ENCODE peak calls at places on chromosomes 5 and 9, in five cellular contexts. One of them, this sample, is unnamed.
A peak's percentile ranks its signal among the peaks of the same experiment; 100 is the strongest.

GRCh38 chr5:131082034-131082550 is 83.0 kb downstream of the HINT1 start:
- DNase-seq in fibroblast of lung: no peak
- DNase-seq in psoas muscle: no peak
- DNase-seq in dorsolateral prefrontal cortex: no peak
- DNase-seq in upper lobe of left lung: no peak
- DNase-seq in this sample: no peak

GRCh38 chr9:126893079-126893478 is 21.5 kb upstream of the RALGPS1 start:
- DNase-seq in upper lobe of left lung: no peak
- DNase-seq in fibroblast of lung: no peak
- DNase-seq in dorsolateral prefrontal cortex: no peak
- DNase-seq in psoas muscle: no peak
- DNase-seq in this sample: no peak

GRCh38 chr5:158695595-158696330 is 404.0 kb downstream of the EBF1 start:
- DNase-seq in fibroblast of lung: peak; percentile 50
- DNase-seq in dorsolateral prefrontal cortex: peak; percentile 87
- DNase-seq in upper lobe of left lung: peak; percentile 73
- DNase-seq in psoas muscle: peak; percentile 78
- DNase-seq in this sample: peak; percentile 85

GRCh38 chr5:16311666-16312065 is 132.1 kb upstream of the MARCHF11 start:
- DNase-seq in psoas muscle: no peak
- DNase-seq in dorsolateral prefrontal cortex: no peak
- DNase-seq in upper lobe of left lung: no peak
- DNase-seq in fibroblast of lung: no peak
- DNase-seq in this sample: no peak

GRCh38 chr9:18730241-18730640 is 256.3 kb downstream of the ADAMTSL1 start:
- DNase-seq in dorsolateral prefrontal cortex: no peak
- DNase-seq in fibroblast of lung: no peak
- DNase-seq in psoas muscle: no peak
- DNase-seq in upper lobe of left lung: no peak
- DNase-seq in this sample: no peak

GRCh38 chr5:7372399-7372798 is 23.5 kb upstream of the ADCY2 start:
- DNase-seq in fibroblast of lung: no peak
- DNase-seq in psoas muscle: no peak
- DNase-seq in upper lobe of left lung: no peak
- DNase-seq in dorsolateral prefrontal cortex: no peak
- DNase-seq in this sample: no peak

GRCh38 chr9:5292141-5292540 is 12.4 kb downstream of the RLN2 start:
- DNase-seq in upper lobe of left lung: no peak
- DNase-seq in dorsolateral prefrontal cortex: no peak
- DNase-seq in fibroblast of lung: peak; percentile 65
- DNase-seq in psoas muscle: no peak
- DNase-seq in this sample: no peak

GRCh38 chr5:134111741-134112647 is 2.5 kb upstream of the TCF7 start:
- DNase-seq in dorsolateral prefrontal cortex: no peak
- DNase-seq in fibroblast of lung: peak; percentile 68
- DNase-seq in upper lobe of left lung: no peak
- DNase-seq in psoas muscle: no peak
- DNase-seq in this sample: no peak

GRCh38 chr5:84397385-84397784 is 12.7 kb upstream of the EDIL3 start:
- DNase-seq in upper lobe of left lung: no peak
- DNase-seq in psoas muscle: no peak
- DNase-seq in dorsolateral prefrontal cortex: no peak
- DNase-seq in fibroblast of lung: no peak
- DNase-seq in this sample: no peak

GRCh38 chr5:90518666-90519065 is 10.7 kb downstream of the LYSMD3 start:
- DNase-seq in dorsolateral prefrontal cortex: no peak
- DNase-seq in fibroblast of lung: peak; percentile 71
- DNase-seq in psoas muscle: no peak
- DNase-seq in upper lobe of left lung: no peak
- DNase-seq in this sample: no peak

GRCh38 chr9:91033802-91034201 is 232.2 kb downstream of the SYK start:
- DNase-seq in dorsolateral prefrontal cortex: no peak
- DNase-seq in fibroblast of lung: no peak
- DNase-seq in upper lobe of left lung: no peak
- DNase-seq in psoas muscle: no peak
- DNase-seq in this sample: no peak

GRCh38 chr5:131974622-131974955 is 29.1 kb upstream of the MEIKIN start:
- DNase-seq in fibroblast of lung: no peak
- DNase-seq in dorsolateral prefrontal cortex: no peak
- DNase-seq in upper lobe of left lung: no peak
- DNase-seq in psoas muscle: no peak
- DNase-seq in this sample: no peak

GRCh38 chr9:6787793-6788174 is 30.0 kb downstream of the KDM4C start:
- DNase-seq in dorsolateral prefrontal cortex: no peak
- DNase-seq in psoas muscle: no peak
- DNase-seq in upper lobe of left lung: no peak
- DNase-seq in fibroblast of lung: no peak
- DNase-seq in this sample: no peak

GRCh38 chr9:31574006-31574750 is 810.3 kb upstream of the ACO1 start:
- DNase-seq in fibroblast of lung: peak; percentile 40
- DNase-seq in upper lobe of left lung: no peak
- DNase-seq in psoas muscle: no peak
- DNase-seq in dorsolateral prefrontal cortex: no peak
- DNase-seq in this sample: no peak

GRCh38 chr5:172586118-172587060 is 54.7 kb upstream of the NEURL1B start:
- DNase-seq in fibroblast of lung: no peak
- DNase-seq in psoas muscle: no peak
- DNase-seq in dorsolateral prefrontal cortex: no peak
- DNase-seq in upper lobe of left lung: no peak
- DNase-seq in this sample: no peak

GRCh38 chr9:134055981-134056461 is 11.8 kb downstream of the BRD3 start:
- DNase-seq in psoas muscle: peak; percentile 96
- DNase-seq in fibroblast of lung: peak; percentile 82
- DNase-seq in upper lobe of left lung: peak; percentile 91
- DNase-seq in dorsolateral prefrontal cortex: peak; percentile 74
- DNase-seq in this sample: peak; percentile 18

GRCh38 chr5:156799171-156799570 is 50.9 kb upstream of the PPP1R2B start:
- DNase-seq in dorsolateral prefrontal cortex: no peak
- DNase-seq in fibroblast of lung: no peak
- DNase-seq in psoas muscle: no peak
- DNase-seq in upper lobe of left lung: no peak
- DNase-seq in this sample: no peak

GRCh38 chr9:127854169-127854833 is at the start of gene ENG:
- DNase-seq in dorsolateral prefrontal cortex: no peak
- DNase-seq in psoas muscle: peak; percentile 88
- DNase-seq in upper lobe of left lung: peak; percentile 73
- DNase-seq in fibroblast of lung: peak; percentile 65
- DNase-seq in this sample: peak; percentile 53

GRCh38 chr5:127031147-127031862 is 947 bp upstream of the MARCHF3 start:
- DNase-seq in fibroblast of lung: peak; percentile 7
- DNase-seq in upper lobe of left lung: peak; percentile 24
- DNase-seq in psoas muscle: peak; percentile 65
- DNase-seq in dorsolateral prefrontal cortex: no peak
- DNase-seq in this sample: peak; percentile 34

GRCh38 chr5:65243161-65243560 is 238.6 kb downstream of the ADAMTS6 start:
- DNase-seq in fibroblast of lung: no peak
- DNase-seq in psoas muscle: no peak
- DNase-seq in upper lobe of left lung: no peak
- DNase-seq in dorsolateral prefrontal cortex: no peak
- DNase-seq in this sample: no peak

GRCh38 chr9:35563791-35564197 is 41.3 kb upstream of the TESK1 start:
- DNase-seq in dorsolateral prefrontal cortex: no peak
- DNase-seq in fibroblast of lung: no peak
- DNase-seq in psoas muscle: peak; percentile 85
- DNase-seq in upper lobe of left lung: no peak
- DNase-seq in this sample: no peak

GRCh38 chr9:123718188-123718587 is 211.7 kb downstream of the DENND1A start:
- DNase-seq in dorsolateral prefrontal cortex: no peak
- DNase-seq in fibroblast of lung: no peak
- DNase-seq in psoas muscle: no peak
- DNase-seq in upper lobe of left lung: no peak
- DNase-seq in this sample: no peak

GRCh38 chr5:162842725-162843124 is 594.7 kb upstream of the CCNG1 start:
- DNase-seq in fibroblast of lung: no peak
- DNase-seq in dorsolateral prefrontal cortex: no peak
- DNase-seq in upper lobe of left lung: no peak
- DNase-seq in psoas muscle: no peak
- DNase-seq in this sample: no peak

GRCh38 chr5:80408976-80409926 is 1.4 kb downstream of the ZFYVE16 start:
- DNase-seq in psoas muscle: no peak
- DNase-seq in upper lobe of left lung: no peak
- DNase-seq in dorsolateral prefrontal cortex: no peak
- DNase-seq in fibroblast of lung: peak; percentile 5
- DNase-seq in this sample: no peak

GRCh38 chr9:34049630-34050384 is 1.1 kb upstream of the UBAP2 start:
- DNase-seq in upper lobe of left lung: no peak
- DNase-seq in dorsolateral prefrontal cortex: no peak
- DNase-seq in psoas muscle: no peak
- DNase-seq in fibroblast of lung: no peak
- DNase-seq in this sample: no peak

GRCh38 chr9:87698069-87698809 is 27.7 kb upstream of the CTSL start:
- DNase-seq in fibroblast of lung: no peak
- DNase-seq in psoas muscle: no peak
- DNase-seq in upper lobe of left lung: peak; percentile 78
- DNase-seq in dorsolateral prefrontal cortex: no peak
- DNase-seq in this sample: no peak

GRCh38 chr9:12368569-12368968 is 324.6 kb upstream of the TYRP1 start:
- DNase-seq in fibroblast of lung: no peak
- DNase-seq in upper lobe of left lung: no peak
- DNase-seq in dorsolateral prefrontal cortex: no peak
- DNase-seq in psoas muscle: no peak
- DNase-seq in this sample: no peak

GRCh38 chr5:139064613-139065012 is 133.6 kb downstream of the SIL1 start:
- DNase-seq in upper lobe of left lung: peak; percentile 72
- DNase-seq in dorsolateral prefrontal cortex: no peak
- DNase-seq in fibroblast of lung: no peak
- DNase-seq in psoas muscle: no peak
- DNase-seq in this sample: no peak

GRCh38 chr9:5630038-5630507 is 1.2 kb downstream of the RIC1 start:
- DNase-seq in dorsolateral prefrontal cortex: no peak
- DNase-seq in fibroblast of lung: peak; percentile 56
- DNase-seq in psoas muscle: no peak
- DNase-seq in upper lobe of left lung: no peak
- DNase-seq in this sample: no peak

GRCh38 chr9:3736186-3736585 is 210.4 kb upstream of the RFX3 start:
- DNase-seq in psoas muscle: no peak
- DNase-seq in upper lobe of left lung: no peak
- DNase-seq in fibroblast of lung: no peak
- DNase-seq in dorsolateral prefrontal cortex: no peak
- DNase-seq in this sample: no peak

GRCh38 chr9:107481035-107481434 is 8.5 kb downstream of the KLF4 start:
- DNase-seq in upper lobe of left lung: no peak
- DNase-seq in fibroblast of lung: no peak
- DNase-seq in psoas muscle: no peak
- DNase-seq in dorsolateral prefrontal cortex: no peak
- DNase-seq in this sample: no peak

GRCh38 chr5:32102254-32102653 is 71.9 kb downstream of the GOLPH3 start:
- DNase-seq in dorsolateral prefrontal cortex: no peak
- DNase-seq in psoas muscle: no peak
- DNase-seq in upper lobe of left lung: no peak
- DNase-seq in fibroblast of lung: no peak
- DNase-seq in this sample: no peak

GRCh38 chr9:127612993-127613954 is 1.2 kb downstream of the STXBP1 start:
- DNase-seq in psoas muscle: peak; percentile 82
- DNase-seq in dorsolateral prefrontal cortex: peak; percentile 58
- DNase-seq in fibroblast of lung: peak; percentile 73
- DNase-seq in upper lobe of left lung: peak; percentile 83
- DNase-seq in this sample: peak; percentile 77

GRCh38 chr5:173689713-173690360 is 73.4 kb upstream of the BOD1 start:
- DNase-seq in psoas muscle: peak; percentile 63
- DNase-seq in upper lobe of left lung: no peak
- DNase-seq in fibroblast of lung: no peak
- DNase-seq in dorsolateral prefrontal cortex: no peak
- DNase-seq in this sample: no peak

GRCh38 chr9:3857673-3858072 is 331.9 kb upstream of the RFX3 start:
- DNase-seq in fibroblast of lung: peak; percentile 80
- DNase-seq in upper lobe of left lung: no peak
- DNase-seq in psoas muscle: no peak
- DNase-seq in dorsolateral prefrontal cortex: no peak
- DNase-seq in this sample: no peak

DNA sequence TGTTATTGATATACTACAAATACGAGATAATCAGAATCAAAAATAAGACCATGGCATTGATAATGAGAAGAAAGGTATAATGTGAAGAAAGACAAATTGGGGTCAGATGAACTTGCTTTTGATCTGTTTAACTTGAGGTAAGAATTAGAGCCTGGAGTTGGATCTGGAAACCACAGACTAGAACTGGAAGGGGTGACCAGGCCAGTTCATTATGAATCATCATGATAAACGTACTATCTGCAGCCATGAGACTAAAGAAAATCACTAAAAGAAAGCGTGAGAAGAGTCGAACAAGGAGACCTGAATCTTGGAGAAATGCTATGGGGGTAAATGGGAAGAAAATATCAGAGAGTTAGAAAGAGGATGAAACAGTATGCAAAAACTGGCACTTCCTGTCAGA is 967.5 kb downstream of the NR2F1-AS1 start:
- DNase-seq in dorsolateral prefrontal cortex: no peak
- DNase-seq in upper lobe of left lung: no peak
- DNase-seq in psoas muscle: no peak
- DNase-seq in fibroblast of lung: peak; percentile 79
- DNase-seq in this sample: no peak
- TF ChIP-seq CTCF in dorsolateral prefrontal cortex: no peak
- TF ChIP-seq CTCF in upper lobe of left lung: no peak
- TF ChIP-seq CTCF in psoas muscle: no peak
- TF ChIP-seq CTCF in fibroblast of lung: no peak
- TF ChIP-seq CTCF in this sample: no peak

GRCh38 chr5:58335518-58335917 is 124.4 kb downstream of the PLK2 start:
- DNase-seq in fibroblast of lung: no peak
- DNase-seq in dorsolateral prefrontal cortex: no peak
- DNase-seq in psoas muscle: no peak
- DNase-seq in upper lobe of left lung: no peak
- DNase-seq in this sample: no peak
- TF ChIP-seq CTCF in fibroblast of lung: no peak
- TF ChIP-seq CTCF in dorsolateral prefrontal cortex: no peak
- TF ChIP-seq CTCF in psoas muscle: no peak
- TF ChIP-seq CTCF in upper lobe of left lung: no peak
- TF ChIP-seq CTCF in this sample: no peak

GRCh38 chr9:109455391-109455790 is 42.7 kb downstream of the PTPN3 start:
- DNase-seq in dorsolateral prefrontal cortex: no peak
- DNase-seq in fibroblast of lung: no peak
- DNase-seq in psoas muscle: no peak
- DNase-seq in upper lobe of left lung: no peak
- DNase-seq in this sample: no peak
- TF ChIP-seq CTCF in dorsolateral prefrontal cortex: no peak
- TF ChIP-seq CTCF in fibroblast of lung: no peak
- TF ChIP-seq CTCF in psoas muscle: no peak
- TF ChIP-seq CTCF in upper lobe of left lung: no peak
- TF ChIP-seq CTCF in this sample: no peak

GRCh38 chr5:14183187-14183939 is 40.2 kb downstream of the TRIO start:
- DNase-seq in fibroblast of lung: peak; percentile 49
- DNase-seq in psoas muscle: no peak
- DNase-seq in dorsolateral prefrontal cortex: no peak
- DNase-seq in upper lobe of left lung: no peak
- DNase-seq in this sample: no peak
- TF ChIP-seq CTCF in fibroblast of lung: no peak
- TF ChIP-seq CTCF in psoas muscle: no peak
- TF ChIP-seq CTCF in dorsolateral prefrontal cortex: no peak
- TF ChIP-seq CTCF in upper lobe of left lung: no peak
- TF ChIP-seq CTCF in this sample: no peak

This sample was measured in glutamatergic neuron.